ENCODE peak calls at places on chromosomes 7 and 10, in seven cellular contexts. C, I, Y, S, T, U and V are unnamed samples.

GRCh38 chr7:43726466-43726865 is 2.9 kb downstream of the COA1 start:
- DNase-seq in Y (no peak), C (no peak), U (peak; percentile 32), T (no peak), I (no peak), S (no peak), V (no peak)

GRCh38 chr7:84113286-84113685 is 81.3 kb downstream of the SEMA3A start:
- DNase-seq in T (no peak), C (peak; percentile 33), I (no peak), Y (no peak), S (no peak), U (no peak), V (no peak)

GRCh38 chr10:20871970-20872369 is 25.1 kb downstream of the NEBL start:
- DNase-seq in Y (no peak), S (no peak), T (no peak), I (no peak), C (no peak), U (no peak), V (no peak)

GRCh38 chr10:86261933-86262665 is 104.5 kb downstream of the GRID1 start:
- DNase-seq in T (peak; percentile 76), U (no peak), S (no peak), C (no peak), I (no peak), Y (no peak), V (peak; percentile 15)

GRCh38 chr10:63866075-63866746 is 345.0 kb downstream of the REEP3 start:
- DNase-seq in U (peak; percentile 53), C (peak; percentile 52), S (no peak), T (peak; percentile 46), I (peak; percentile 42), Y (no peak), V (peak; percentile 9)

GRCh38 chr10:6416892-6417512 is 163.1 kb downstream of the PRKCQ start:
- DNase-seq in C (peak; percentile 56), U (peak; percentile 59), Y (no peak), S (no peak), I (no peak), T (peak; percentile 69), V (no peak)

GRCh38 chr7:2299131-2299829 is 15.0 kb downstream of the SNX8 start:
- DNase-seq in U (peak; percentile 95), S (no peak), Y (no peak), I (no peak), T (peak; percentile 19), C (peak; percentile 78), V (peak; percentile 76)

GRCh38 chr7:107596881-107597581 is 17.0 kb downstream of the BCAP29 start:
- DNase-seq in I (no peak), Y (no peak), S (no peak), T (no peak), U (no peak), C (peak; percentile 28), V (no peak)

GRCh38 chr7:91264924-91265681 is 870 bp downstream of the FZD1 start:
- DNase-seq in Y (no peak), C (peak; percentile 81), S (peak; percentile 73), U (peak; percentile 67), T (peak; percentile 46), I (peak; percentile 42), V (peak; percentile 70)

GRCh38 chr7:12119638-12120303 is 91.3 kb upstream of the TMEM106B start:
- DNase-seq in U (no peak), Y (no peak), C (no peak), T (no peak), S (no peak), I (no peak), V (no peak)

GRCh38 chr10:89242340-89242680 is 9.3 kb downstream of the LIPA start:
- DNase-seq in S (no peak), U (no peak), I (no peak), T (no peak), Y (no peak), C (no peak), V (no peak)

GRCh38 chr7:43646603-43647313 is 63.9 kb downstream of the STK17A start:
- DNase-seq in U (peak; percentile 78), C (peak; percentile 56), T (peak; percentile 13), S (no peak), I (no peak), Y (no peak), V (no peak)

GRCh38 chr7:80498481-80499349 is 13.1 kb downstream of the GNAT3 start:
- DNase-seq in C (peak; percentile 60), T (no peak), I (no peak), Y (no peak), S (no peak), U (peak; percentile 70), V (peak; percentile 11)

GRCh38 chr10:43261578-43261965 is 5.3 kb downstream of the RASGEF1A start:
- DNase-seq in S (no peak), T (no peak), C (no peak), U (no peak), I (no peak), Y (no peak), V (no peak)

GRCh38 chr10:75404335-75405200 is 3.0 kb upstream of the ZNF503 start:
- DNase-seq in I (peak; percentile 69), Y (no peak), T (no peak), U (no peak), C (no peak), S (no peak), V (no peak)

GRCh38 chr7:96236198-96237039 is 85.5 kb downstream of the SLC25A13 start:
- DNase-seq in S (no peak), C (peak; percentile 92), Y (peak; percentile 88), I (no peak), T (no peak), U (peak; percentile 97), V (no peak)

GRCh38 chr10:89158446-89158845 is 48.7 kb downstream of the CH25H start:
- DNase-seq in S (no peak), T (no peak), U (peak; percentile 93), I (no peak), Y (no peak), C (peak; percentile 71), V (no peak)

GRCh38 chr7:94933256-94933990 is 26.0 kb downstream of the PPP1R9A start:
- DNase-seq in I (no peak), U (no peak), T (no peak), C (no peak), Y (no peak), S (no peak), V (no peak)

GRCh38 chr7:30396379-30396778 is 82.2 kb downstream of the NOD1 start:
- DNase-seq in I (no peak), U (peak; percentile 28), T (peak; percentile 54), C (no peak), S (no peak), Y (no peak), V (no peak)

GRCh38 chr7:88205179-88205578 is 14.7 kb downstream of the SRI start:
- DNase-seq in S (no peak), Y (no peak), I (no peak), U (no peak), T (no peak), C (no peak), V (no peak)

GRCh38 chr7:30093351-30094019 is 41.3 kb upstream of the MTURN start:
- DNase-seq in S (no peak), Y (no peak), I (no peak), U (peak; percentile 73), C (peak; percentile 4), T (no peak), V (no peak)

GRCh38 chr10:79380125-79380917 is 33.1 kb downstream of the PPIF start:
- DNase-seq in C (no peak), I (no peak), U (peak; percentile 73), T (no peak), S (peak; percentile 63), Y (no peak), V (no peak)

GRCh38 chr7:149317986-149318672 is 56.1 kb downstream of the ZNF783 start:
- DNase-seq in Y (no peak), I (no peak), U (no peak), S (no peak), T (peak; percentile 30), C (no peak), V (no peak)

GRCh38 chr7:118478236-118478635 is 253.7 kb downstream of the ANKRD7 start:
- DNase-seq in S (no peak), U (no peak), I (no peak), T (no peak), C (no peak), Y (no peak), V (no peak)
- H3K4me3 ChIP-seq in S (no peak overlapping the region), U (no peak overlapping the region), I (no peak overlapping the region), T (no peak overlapping the region), C (no peak overlapping the region), Y (no peak overlapping the region), V (no peak overlapping the region)

GRCh38 chr10:116765549-116766162 is 23.3 kb upstream of the HSPA12A start:
- DNase-seq in U (peak; percentile 29), T (no peak), Y (no peak), S (no peak), C (no peak), I (no peak), V (no peak)
- TF ChIP-seq CTCF in U (peak; percentile 37), T (peak; percentile 66), Y (peak; percentile 30), S (no peak), C (peak; percentile 25), I (no peak), V (peak; percentile 62)

GRCh38 chr7:155789001-155789725 is 23.1 kb downstream of the SHH start:
- DNase-seq in U (no peak), T (no peak), S (peak; percentile 52), C (no peak), I (no peak), Y (no peak), V (no peak)

GRCh38 chr7:155785536-155785935 is 26.7 kb downstream of the SHH start:
- DNase-seq in C (peak; percentile 30), Y (no peak), T (no peak), U (peak; percentile 63), I (no peak), S (no peak), V (no peak)

GRCh38 chr7:155788616-155789000 is 23.7 kb downstream of the SHH start:
- DNase-seq in Y (no peak), U (no peak), C (no peak), S (peak; percentile 49), T (no peak), I (no peak), V (no peak)

GRCh38 chr7:155786491-155786890 is 25.8 kb downstream of the SHH start:
- DNase-seq in C (no peak), U (no peak), I (no peak), S (no peak), T (no peak), Y (no peak), V (no peak)

DNA sequence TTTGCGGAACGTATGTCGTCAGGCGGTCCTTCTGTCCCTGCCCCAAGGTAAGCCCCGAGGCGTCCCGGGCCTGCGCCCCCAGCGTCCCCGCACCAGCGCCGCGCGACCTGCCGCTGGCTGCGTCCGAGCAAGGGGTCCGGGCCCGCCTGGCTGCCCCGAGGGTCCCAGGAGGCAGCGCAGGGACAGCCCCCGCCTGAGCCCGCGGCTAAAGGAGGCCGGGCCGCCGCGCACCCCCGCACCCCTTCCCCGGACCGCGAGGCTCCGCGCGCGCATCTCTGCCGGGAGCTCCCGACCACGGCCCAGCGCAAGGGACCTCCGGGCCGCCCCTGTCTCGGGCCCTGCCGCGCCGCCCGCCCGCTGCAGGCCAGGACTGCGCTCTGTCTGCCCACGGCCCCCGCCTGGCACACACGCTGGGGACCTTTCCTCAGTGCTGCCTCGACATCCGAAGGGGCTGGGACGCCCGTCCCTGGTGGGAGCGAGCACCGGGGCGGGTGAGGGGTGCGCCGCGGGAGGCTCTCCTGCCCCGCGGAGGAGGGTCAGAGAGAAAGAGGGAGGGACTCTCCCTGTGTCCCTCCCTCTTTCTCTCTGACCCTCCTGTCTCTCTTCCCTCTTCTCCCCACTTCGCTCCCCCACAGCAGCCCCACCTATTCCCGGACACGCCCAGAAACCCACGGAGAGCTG is 25.0 kb downstream of the SHH start:
- DNase-seq in S (peak; percentile 54), I (no peak), C (no peak), T (no peak), U (no peak), Y (no peak), V (no peak)
- H3K4me3 ChIP-seq in S (peak overlapping the region; percentile 38), I (peak overlapping the region; percentile 7), C (peak overlapping the region; percentile 44), T (no peak overlapping the region), U (peak overlapping the region; percentile 47), Y (peak overlapping the region; percentile 61), V (no peak overlapping the region)

GRCh38 chr10:11147723-11148122 is 130.1 kb downstream of the CELF2 start:
- DNase-seq in T (peak; percentile 16), I (no peak), S (no peak), Y (no peak), U (no peak), C (no peak), V (no peak)
- TF ChIP-seq CTCF in T (no peak), I (no peak), S (no peak), Y (no peak), U (no peak), C (no peak), V (no peak)